ENCODE peak calls at places on chromosomes 11 and 22, in seven cellular contexts. C, F, V, E, D, W and S are unnamed samples. For H3K4me1, the result is how much of the 10 kb centered on the place peaks cover.

GRCh38 chr11:119144825-119145476 is 3.9 kb upstream of the ABCG4 start:
- DNase-seq in C (no peak), F (no peak), V (peak), E (no peak), D (peak), W (peak), S (peak)

GRCh38 chr11:117191680-117192400 is 7.3 kb upstream of the TAGLN start:
- DNase-seq in C (no peak), F (no peak), V (peak), E (no peak), D (no peak), W (no peak), S (no peak)

GRCh38 chr11:114953039-114953438 is 274.7 kb downstream of the NXPE2 start:
- DNase-seq in C (no peak), F (no peak), V (no peak), E (no peak), D (no peak), W (peak), S (no peak)

GRCh38 chr11:120248551-120249278 is 8.8 kb downstream of the POU2F3 start:
- DNase-seq in C (no peak), F (no peak), V (no peak), E (peak), D (no peak), W (no peak), S (no peak)

GRCh38 chr11:45252134-45252856 is 33.8 kb downstream of the SYT13 start:
- DNase-seq in C (no peak), F (no peak), V (no peak), E (no peak), D (no peak), W (peak), S (peak)

GRCh38 chr11:113994077-113994954 is 19.4 kb downstream of the HTR3A start:
- DNase-seq in C (peak), F (no peak), V (no peak), E (peak), D (peak), W (peak), S (no peak)

GRCh38 chr11:74570266-74571061 is 21.9 kb upstream of the POLD3 start:
- DNase-seq in C (no peak), F (no peak), V (no peak), E (no peak), D (peak), W (peak), S (peak)

GRCh38 chr11:8698917-8699441 is 16.4 kb downstream of the RPL27A start:
- DNase-seq in C (no peak), F (no peak), V (no peak), E (no peak), D (no peak), W (peak), S (no peak)

GRCh38 chr11:47003180-47003877 is 66.8 kb downstream of the CSTPP1 start:
- DNase-seq in C (no peak), F (no peak), V (no peak), E (no peak), D (peak), W (no peak), S (no peak)

GRCh38 chr22:39209756-39210155 is 35.0 kb downstream of the PDGFB start:
- DNase-seq in C (no peak), F (no peak), V (no peak), E (peak), D (no peak), W (no peak), S (no peak)

GRCh38 chr22:45865561-45866397 is 111.2 kb downstream of the WNT7B start:
- DNase-seq in C (no peak), F (no peak), V (no peak), E (no peak), D (no peak), W (peak), S (peak)

GRCh38 chr11:128670631-128671030 is 23.2 kb upstream of the FLI1 start:
- DNase-seq in C (no peak), F (no peak), V (no peak), E (no peak), D (no peak), W (no peak), S (no peak)
- H3K4me1 ChIP-seq in C (under half), F (under half), V (under half), E (under half), D (under half), W (under half), S (under half)

GRCh38 chr11:6440906-6441358 is at the start of gene HPX:
- DNase-seq in C (no peak), F (no peak), V (no peak), E (no peak), D (no peak), W (no peak), S (no peak)

GRCh38 chr11:6443269-6444003 is 2.6 kb upstream of the HPX start:
- DNase-seq in C (peak), F (no peak), V (peak), E (peak), D (peak), W (peak), S (peak)

GRCh38 chr11:6438979-6439571 is 1.7 kb downstream of the HPX start:
- DNase-seq in C (no peak), F (no peak), V (peak), E (no peak), D (peak), W (peak), S (peak)

GRCh38 chr11:6437993-6438392 is 2.8 kb downstream of the HPX start:
- DNase-seq in C (no peak), F (no peak), V (no peak), E (no peak), D (no peak), W (no peak), S (no peak)

GRCh38 chr11:6442441-6442840 is 1.7 kb upstream of the HPX start:
- DNase-seq in C (no peak), F (no peak), V (no peak), E (no peak), D (no peak), W (no peak), S (no peak)
- H3K4me3 ChIP-seq in C (no peak), F (no peak), V (no peak), E (no peak), D (no peak), W (no peak), S (no peak)

GRCh38 chr22:33539202-33539901 is 380.9 kb downstream of the LARGE1 start:
- DNase-seq in C (no peak), F (no peak), V (no peak), E (no peak), D (no peak), W (no peak), S (no peak)
- H3K4me1 ChIP-seq in C (under half), F (under half), V (under half), E (under half), D (under half), W (under half), S (under half)

DNA sequence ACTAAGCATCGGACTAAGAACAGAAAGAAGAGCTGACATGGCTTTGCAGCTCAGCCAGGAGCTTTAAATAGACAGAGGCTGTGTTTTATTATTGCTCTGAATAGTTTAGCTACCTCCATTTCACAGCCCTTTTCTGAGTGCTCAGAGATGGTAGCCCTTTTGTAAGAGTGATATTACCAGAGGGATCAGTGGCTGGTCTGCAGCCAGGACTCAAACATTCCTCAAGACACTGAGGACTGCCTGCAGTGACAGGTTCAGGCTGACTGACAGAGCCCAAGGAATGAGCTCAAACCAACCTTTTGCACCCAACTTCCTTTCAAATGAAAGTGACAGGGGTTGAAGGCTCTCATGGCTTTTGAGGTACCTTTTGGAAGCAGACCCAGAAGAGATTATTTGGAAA is 189.0 kb downstream of the DDX10 start:
- DNase-seq in C (no peak), F (no peak), V (no peak), E (no peak), D (no peak), W (peak), S (no peak)
- H3K4me3 ChIP-seq in C (peak), F (peak), V (peak), E (no peak), D (no peak), W (no peak), S (no peak)

GRCh38 chr11:10303558-10304363 is 1.1 kb upstream of the ADM start:
- DNase-seq in C (no peak), F (no peak), V (no peak), E (peak), D (no peak), W (peak), S (peak)

GRCh38 chr11:10301656-10302293 is 3.1 kb upstream of the ADM start:
- DNase-seq in C (no peak), F (no peak), V (no peak), E (no peak), D (no peak), W (no peak), S (no peak)

GRCh38 chr11:10304495-10305261 is at the start of gene ADM:
- DNase-seq in C (peak), F (peak), V (peak), E (peak), D (peak), W (peak), S (peak)

GRCh38 chr11:10302294-10302743 is 2.6 kb upstream of the ADM start:
- DNase-seq in C (no peak), F (no peak), V (no peak), E (peak), D (no peak), W (no peak), S (no peak)

DNA sequence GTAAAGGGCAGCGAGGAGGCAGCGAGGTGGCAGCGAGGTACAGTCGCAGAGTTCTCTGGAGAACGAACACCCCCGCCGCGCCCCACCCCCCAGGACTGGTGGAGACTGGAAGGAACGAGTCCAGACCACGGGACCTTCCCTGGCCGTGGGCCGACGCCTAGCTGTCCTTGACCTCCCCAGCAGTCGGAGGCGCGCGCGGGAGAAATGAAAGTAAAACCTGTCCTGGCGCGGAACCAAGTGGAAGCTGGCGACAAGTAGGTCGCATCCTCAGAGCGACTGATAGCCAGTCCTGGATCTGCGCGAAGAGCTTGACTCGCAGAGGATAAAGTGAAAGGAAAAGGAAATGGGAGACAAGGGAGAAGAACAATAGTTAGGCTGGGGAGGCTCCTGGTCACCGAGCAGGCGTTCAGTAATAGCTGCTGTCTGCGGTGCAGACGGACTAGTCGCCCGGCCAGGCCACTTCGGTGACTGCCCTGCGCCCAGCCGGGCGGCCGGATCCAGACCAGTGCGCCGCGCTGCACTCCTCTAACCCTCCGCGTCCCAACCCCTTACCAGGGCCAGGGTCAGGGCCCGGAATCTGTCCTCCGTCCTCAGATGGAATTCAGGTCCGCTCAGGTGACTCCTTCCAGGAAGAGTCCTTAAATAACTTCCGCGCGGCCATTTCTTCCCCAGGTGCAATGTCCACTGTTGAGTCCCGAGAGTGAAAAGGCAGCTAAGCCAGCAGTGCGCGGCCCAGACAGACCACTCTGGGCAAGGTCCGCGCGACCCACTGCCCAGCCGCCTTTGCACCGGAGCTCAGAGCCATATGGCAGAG is 1.9 kb upstream of the ADM start:
- DNase-seq in C (peak), F (peak), V (peak), E (peak), D (peak), W (peak), S (peak)
- H3K4me1 ChIP-seq in C (half or more), F (under half), V (under half), E (half or more), D (under half), W (under half), S (under half)

GRCh38 chr11:63766501-63767270 is 1.9 kb downstream of the ZFTA start:
- DNase-seq in C (no peak), F (no peak), V (no peak), E (no peak), D (no peak), W (no peak), S (no peak)

GRCh38 chr11:63765688-63766241 is 2.8 kb downstream of the ZFTA start:
- DNase-seq in C (no peak), F (no peak), V (no peak), E (no peak), D (no peak), W (peak), S (no peak)

GRCh38 chr11:63764201-63764711 is 4.3 kb downstream of the ZFTA start:
- DNase-seq in C (no peak), F (no peak), V (no peak), E (no peak), D (no peak), W (no peak), S (no peak)

GRCh38 chr11:63763506-63764200 is 4.9 kb downstream of the ZFTA start:
- DNase-seq in C (no peak), F (no peak), V (peak), E (no peak), D (no peak), W (peak), S (no peak)

DNA sequence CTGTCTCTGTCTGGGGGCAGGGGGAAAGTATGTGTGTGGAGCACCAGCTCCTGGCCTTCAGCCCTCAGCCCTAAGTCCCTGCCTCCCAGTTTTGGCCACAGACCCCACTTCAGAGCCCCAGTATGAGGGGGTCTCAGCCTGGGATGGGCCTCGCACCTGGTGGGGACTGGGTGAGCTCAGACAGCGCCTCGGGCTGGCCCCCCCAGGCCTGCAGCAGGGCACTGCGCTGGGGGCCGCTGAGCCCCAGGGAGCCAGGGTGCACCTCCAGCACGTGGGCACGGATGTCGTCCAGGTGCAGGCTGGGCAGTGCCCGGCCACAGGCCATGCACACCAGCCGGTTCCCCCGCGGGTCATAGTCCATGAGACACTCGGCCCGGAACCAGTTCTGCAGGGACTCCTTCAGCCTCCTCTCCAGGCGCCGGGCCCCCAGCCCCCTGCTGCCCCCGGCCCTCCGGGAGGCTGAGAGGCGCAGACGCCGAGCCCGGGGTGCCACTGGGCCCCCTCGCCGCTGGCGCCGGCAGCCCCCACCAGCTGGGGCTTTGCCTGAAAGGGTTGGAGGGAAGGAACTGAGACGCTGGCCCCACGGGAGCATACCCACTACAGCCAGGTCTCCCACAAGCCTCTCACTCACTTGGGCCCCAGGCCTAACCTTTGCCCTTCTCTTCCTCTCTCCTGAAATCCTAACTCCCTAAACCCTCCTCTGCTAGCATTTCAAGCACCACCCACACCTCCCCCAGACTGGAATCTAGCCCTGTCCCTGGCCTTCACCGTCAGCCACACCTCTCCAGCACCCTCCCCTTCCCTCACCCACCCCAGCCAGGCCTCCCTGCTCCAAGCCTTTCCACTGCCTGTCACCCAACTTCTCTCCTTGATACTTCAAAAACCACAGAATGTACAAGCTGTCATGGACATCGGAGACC is 3.6 kb downstream of the ZFTA start:
- DNase-seq in C (no peak), F (no peak), V (no peak), E (no peak), D (no peak), W (peak), S (no peak)
- H3K4me3 ChIP-seq in C (no peak), F (no peak), V (no peak), E (no peak), D (no peak), W (peak), S (no peak)

GRCh38 chr11:68689737-68690625 is 5.6 kb downstream of the GAL start:
- DNase-seq in C (no peak), F (no peak), V (no peak), E (no peak), D (no peak), W (no peak), S (peak)
- H3K4me1 ChIP-seq in C (under half), F (under half), V (under half), E (under half), D (under half), W (under half), S (under half)

GRCh38 chr11:84316866-84317560 is 1030.8 kb upstream of the CCDC90B start:
- DNase-seq in C (no peak), F (no peak), V (no peak), E (no peak), D (no peak), W (peak), S (no peak)
- H3K4me3 ChIP-seq in C (no peak), F (no peak), V (peak), E (no peak), D (no peak), W (no peak), S (no peak)

GRCh38 chr11:128607819-128608218 is 20.5 kb upstream of the ETS1 start:
- DNase-seq in C (no peak), F (no peak), V (no peak), E (no peak), D (no peak), W (no peak), S (no peak)

GRCh38 chr11:128604723-128605122 is 17.4 kb upstream of the ETS1 start:
- DNase-seq in C (no peak), F (no peak), V (no peak), E (no peak), D (no peak), W (no peak), S (no peak)

GRCh38 chr11:128613300-128613995 is 26.1 kb upstream of the ETS1 start:
- DNase-seq in C (no peak), F (no peak), V (no peak), E (peak), D (no peak), W (no peak), S (no peak)

GRCh38 chr11:128610765-128611617 is 23.6 kb upstream of the ETS1 start:
- DNase-seq in C (peak), F (no peak), V (no peak), E (peak), D (no peak), W (no peak), S (no peak)

DNA sequence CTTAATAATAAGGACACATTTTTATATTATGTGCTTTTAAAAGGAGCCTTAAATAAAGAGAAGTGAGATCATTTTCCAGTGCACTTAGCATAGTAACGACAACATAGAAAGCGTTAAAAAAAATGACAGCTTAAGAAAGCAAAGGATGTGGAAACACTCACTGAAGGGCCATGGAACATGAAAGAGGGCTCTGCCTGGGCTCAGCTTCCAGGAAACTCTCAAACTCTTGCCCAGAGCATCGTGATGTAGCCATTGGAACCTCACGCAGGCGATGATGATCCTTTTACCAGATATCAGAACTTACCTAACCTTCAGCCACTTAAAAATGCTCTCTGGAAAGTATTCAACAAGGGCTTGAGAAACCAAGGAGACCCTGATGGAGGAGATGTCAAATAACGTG is 21.4 kb upstream of the ETS1 start:
- DNase-seq in C (no peak), F (no peak), V (no peak), E (no peak), D (no peak), W (no peak), S (no peak)
- H3K4me1 ChIP-seq in C (under half), F (under half), V (under half), E (half or more), D (under half), W (under half), S (under half)

GRCh38 chr22:36351921-36352774 is 35.6 kb downstream of the MYH9 start:
- DNase-seq in C (no peak), F (no peak), V (no peak), E (no peak), D (no peak), W (no peak), S (no peak)
- H3K4me3 ChIP-seq in C (peak), F (peak), V (peak), E (no peak), D (no peak), W (no peak), S (no peak)